ENCODE peak calls at places on chromosomes 11 and 22, in seven cellular contexts. One of them, this sample, is unnamed.

GRCh38 chr11:126990716-126991480 is 9.7 kb downstream of the KIRREL3 start:
- DNase-seq in AG08396: no peak
- DNase-seq in stimulated activated CD4-positive, alpha-beta T cell treated with anti-CD3 and anti-CD28 coated beads, Interleukin-4, amount 100 ng/mL, for 48 hours: no peak
- DNase-seq in mesenteric fat pad: no peak
- DNase-seq in islet precursor cell: no peak
- DNase-seq in NAMALWA: no peak
- DNase-seq in dorsolateral prefrontal cortex: no peak
- DNase-seq in this sample: no peak

GRCh38 chr11:15893080-15893492 is 463.3 kb downstream of the SOX6 start:
- DNase-seq in AG08396: no peak
- DNase-seq in stimulated activated CD4-positive, alpha-beta T cell treated with anti-CD3 and anti-CD28 coated beads, Interleukin-4, amount 100 ng/mL, for 48 hours: no peak
- DNase-seq in mesenteric fat pad: no peak
- DNase-seq in islet precursor cell: no peak
- DNase-seq in NAMALWA: no peak
- DNase-seq in dorsolateral prefrontal cortex: no peak
- DNase-seq in this sample: no peak

GRCh38 chr11:77783023-77783422 is 37.5 kb downstream of the RSF1 start:
- DNase-seq in AG08396: no peak
- DNase-seq in stimulated activated CD4-positive, alpha-beta T cell treated with anti-CD3 and anti-CD28 coated beads, Interleukin-4, amount 100 ng/mL, for 48 hours: no peak
- DNase-seq in mesenteric fat pad: no peak
- DNase-seq in islet precursor cell: no peak
- DNase-seq in NAMALWA: no peak
- DNase-seq in dorsolateral prefrontal cortex: no peak
- DNase-seq in this sample: no peak

GRCh38 chr11:24592342-24592741 is 95.5 kb downstream of the LUZP2 start:
- DNase-seq in AG08396: no peak
- DNase-seq in stimulated activated CD4-positive, alpha-beta T cell treated with anti-CD3 and anti-CD28 coated beads, Interleukin-4, amount 100 ng/mL, for 48 hours: no peak
- DNase-seq in mesenteric fat pad: no peak
- DNase-seq in islet precursor cell: no peak
- DNase-seq in NAMALWA: no peak
- DNase-seq in dorsolateral prefrontal cortex: no peak
- DNase-seq in this sample: no peak

GRCh38 chr11:123469089-123469488 is 39.0 kb downstream of the GRAMD1B start:
- DNase-seq in AG08396: no peak
- DNase-seq in stimulated activated CD4-positive, alpha-beta T cell treated with anti-CD3 and anti-CD28 coated beads, Interleukin-4, amount 100 ng/mL, for 48 hours: no peak
- DNase-seq in mesenteric fat pad: no peak
- DNase-seq in islet precursor cell: peak
- DNase-seq in NAMALWA: no peak
- DNase-seq in dorsolateral prefrontal cortex: no peak
- DNase-seq in this sample: no peak

GRCh38 chr11:18264035-18264434 is 2.0 kb upstream of the SAA1 start:
- DNase-seq in AG08396: no peak
- DNase-seq in stimulated activated CD4-positive, alpha-beta T cell treated with anti-CD3 and anti-CD28 coated beads, Interleukin-4, amount 100 ng/mL, for 48 hours: no peak
- DNase-seq in mesenteric fat pad: no peak
- DNase-seq in islet precursor cell: no peak
- DNase-seq in NAMALWA: no peak
- DNase-seq in dorsolateral prefrontal cortex: no peak
- DNase-seq in this sample: no peak

GRCh38 chr11:100576044-100577021 is 110.8 kb upstream of the ARHGAP42 start:
- DNase-seq in AG08396: peak
- DNase-seq in stimulated activated CD4-positive, alpha-beta T cell treated with anti-CD3 and anti-CD28 coated beads, Interleukin-4, amount 100 ng/mL, for 48 hours: no peak
- DNase-seq in mesenteric fat pad: no peak
- DNase-seq in islet precursor cell: no peak
- DNase-seq in NAMALWA: peak
- DNase-seq in dorsolateral prefrontal cortex: no peak
- DNase-seq in this sample: no peak

GRCh38 chr11:14309425-14310192 is 49.4 kb downstream of the RRAS2 start:
- DNase-seq in AG08396: no peak
- DNase-seq in stimulated activated CD4-positive, alpha-beta T cell treated with anti-CD3 and anti-CD28 coated beads, Interleukin-4, amount 100 ng/mL, for 48 hours: no peak
- DNase-seq in mesenteric fat pad: no peak
- DNase-seq in islet precursor cell: no peak
- DNase-seq in NAMALWA: no peak
- DNase-seq in dorsolateral prefrontal cortex: no peak
- DNase-seq in this sample: no peak

GRCh38 chr11:61083601-61084147 is 18.6 kb upstream of the CD5 start:
- DNase-seq in AG08396: no peak
- DNase-seq in stimulated activated CD4-positive, alpha-beta T cell treated with anti-CD3 and anti-CD28 coated beads, Interleukin-4, amount 100 ng/mL, for 48 hours: no peak
- DNase-seq in mesenteric fat pad: no peak
- DNase-seq in islet precursor cell: no peak
- DNase-seq in NAMALWA: no peak
- DNase-seq in dorsolateral prefrontal cortex: no peak
- DNase-seq in this sample: no peak

GRCh38 chr22:28810839-28811491 is 10.6 kb upstream of the XBP1 start:
- DNase-seq in AG08396: no peak
- DNase-seq in stimulated activated CD4-positive, alpha-beta T cell treated with anti-CD3 and anti-CD28 coated beads, Interleukin-4, amount 100 ng/mL, for 48 hours: no peak
- DNase-seq in mesenteric fat pad: no peak
- DNase-seq in islet precursor cell: no peak
- DNase-seq in NAMALWA: no peak
- DNase-seq in dorsolateral prefrontal cortex: no peak
- DNase-seq in this sample: no peak

GRCh38 chr11:113179181-113179701 is 135.1 kb upstream of the TTC12 start:
- DNase-seq in AG08396: no peak
- DNase-seq in stimulated activated CD4-positive, alpha-beta T cell treated with anti-CD3 and anti-CD28 coated beads, Interleukin-4, amount 100 ng/mL, for 48 hours: no peak
- DNase-seq in mesenteric fat pad: no peak
- DNase-seq in islet precursor cell: no peak
- DNase-seq in NAMALWA: no peak
- DNase-seq in dorsolateral prefrontal cortex: no peak
- DNase-seq in this sample: no peak

GRCh38 chr22:36658900-36659299 is 44.7 kb downstream of the CACNG2 start:
- DNase-seq in AG08396: no peak
- DNase-seq in stimulated activated CD4-positive, alpha-beta T cell treated with anti-CD3 and anti-CD28 coated beads, Interleukin-4, amount 100 ng/mL, for 48 hours: no peak
- DNase-seq in mesenteric fat pad: peak
- DNase-seq in islet precursor cell: no peak
- DNase-seq in NAMALWA: no peak
- DNase-seq in dorsolateral prefrontal cortex: no peak
- DNase-seq in this sample: no peak

GRCh38 chr22:35586771-35587170 is 30.4 kb downstream of the MB start:
- DNase-seq in AG08396: no peak
- DNase-seq in stimulated activated CD4-positive, alpha-beta T cell treated with anti-CD3 and anti-CD28 coated beads, Interleukin-4, amount 100 ng/mL, for 48 hours: no peak
- DNase-seq in mesenteric fat pad: no peak
- DNase-seq in islet precursor cell: peak
- DNase-seq in NAMALWA: no peak
- DNase-seq in dorsolateral prefrontal cortex: no peak
- DNase-seq in this sample: no peak

GRCh38 chr11:113085446-113085845 is 124.2 kb downstream of the NCAM1 start:
- DNase-seq in AG08396: no peak
- DNase-seq in stimulated activated CD4-positive, alpha-beta T cell treated with anti-CD3 and anti-CD28 coated beads, Interleukin-4, amount 100 ng/mL, for 48 hours: no peak
- DNase-seq in mesenteric fat pad: no peak
- DNase-seq in islet precursor cell: no peak
- DNase-seq in NAMALWA: no peak
- DNase-seq in dorsolateral prefrontal cortex: no peak
- DNase-seq in this sample: no peak

GRCh38 chr11:72838691-72839305 is 24.6 kb downstream of the ATG16L2 start:
- DNase-seq in AG08396: no peak
- DNase-seq in stimulated activated CD4-positive, alpha-beta T cell treated with anti-CD3 and anti-CD28 coated beads, Interleukin-4, amount 100 ng/mL, for 48 hours: no peak
- DNase-seq in mesenteric fat pad: peak
- DNase-seq in islet precursor cell: no peak
- DNase-seq in NAMALWA: no peak
- DNase-seq in dorsolateral prefrontal cortex: no peak
- DNase-seq in this sample: no peak

GRCh38 chr11:43578346-43579170 is 102.0 kb upstream of the HSD17B12 start:
- DNase-seq in AG08396: peak
- DNase-seq in stimulated activated CD4-positive, alpha-beta T cell treated with anti-CD3 and anti-CD28 coated beads, Interleukin-4, amount 100 ng/mL, for 48 hours: no peak
- DNase-seq in mesenteric fat pad: no peak
- DNase-seq in islet precursor cell: no peak
- DNase-seq in NAMALWA: no peak
- DNase-seq in dorsolateral prefrontal cortex: no peak
- DNase-seq in this sample: no peak

GRCh38 chr11:17778956-17779860 is 44.6 kb downstream of the KCNC1 start:
- DNase-seq in AG08396: no peak
- DNase-seq in stimulated activated CD4-positive, alpha-beta T cell treated with anti-CD3 and anti-CD28 coated beads, Interleukin-4, amount 100 ng/mL, for 48 hours: no peak
- DNase-seq in mesenteric fat pad: peak
- DNase-seq in islet precursor cell: no peak
- DNase-seq in NAMALWA: no peak
- DNase-seq in dorsolateral prefrontal cortex: no peak
- DNase-seq in this sample: no peak

GRCh38 chr11:122069946-122070345 is 46.1 kb downstream of the BLID start:
- DNase-seq in AG08396: peak
- DNase-seq in stimulated activated CD4-positive, alpha-beta T cell treated with anti-CD3 and anti-CD28 coated beads, Interleukin-4, amount 100 ng/mL, for 48 hours: no peak
- DNase-seq in mesenteric fat pad: no peak
- DNase-seq in islet precursor cell: peak
- DNase-seq in NAMALWA: peak
- DNase-seq in dorsolateral prefrontal cortex: peak
- DNase-seq in this sample: peak

GRCh38 chr22:26360169-26360885 is 68.7 kb upstream of the ASPHD2 start:
- DNase-seq in AG08396: peak
- DNase-seq in stimulated activated CD4-positive, alpha-beta T cell treated with anti-CD3 and anti-CD28 coated beads, Interleukin-4, amount 100 ng/mL, for 48 hours: peak
- DNase-seq in mesenteric fat pad: no peak
- DNase-seq in islet precursor cell: peak
- DNase-seq in NAMALWA: peak
- DNase-seq in dorsolateral prefrontal cortex: peak
- DNase-seq in this sample: peak

GRCh38 chr11:131524186-131524585 is 153.8 kb downstream of the NTM start:
- DNase-seq in AG08396: no peak
- DNase-seq in stimulated activated CD4-positive, alpha-beta T cell treated with anti-CD3 and anti-CD28 coated beads, Interleukin-4, amount 100 ng/mL, for 48 hours: no peak
- DNase-seq in mesenteric fat pad: no peak
- DNase-seq in islet precursor cell: no peak
- DNase-seq in NAMALWA: no peak
- DNase-seq in dorsolateral prefrontal cortex: no peak
- DNase-seq in this sample: no peak

GRCh38 chr11:11782532-11783110 is 59.2 kb upstream of the USP47 start:
- DNase-seq in AG08396: no peak
- DNase-seq in stimulated activated CD4-positive, alpha-beta T cell treated with anti-CD3 and anti-CD28 coated beads, Interleukin-4, amount 100 ng/mL, for 48 hours: no peak
- DNase-seq in mesenteric fat pad: no peak
- DNase-seq in islet precursor cell: no peak
- DNase-seq in NAMALWA: no peak
- DNase-seq in dorsolateral prefrontal cortex: no peak
- DNase-seq in this sample: no peak

GRCh38 chr11:76623171-76623883 is 47.2 kb downstream of the LRRC32 start:
- DNase-seq in AG08396: no peak
- DNase-seq in stimulated activated CD4-positive, alpha-beta T cell treated with anti-CD3 and anti-CD28 coated beads, Interleukin-4, amount 100 ng/mL, for 48 hours: no peak
- DNase-seq in mesenteric fat pad: peak
- DNase-seq in islet precursor cell: peak
- DNase-seq in NAMALWA: no peak
- DNase-seq in dorsolateral prefrontal cortex: no peak
- DNase-seq in this sample: no peak

GRCh38 chr22:46072981-46073682 is 77.2 kb upstream of the PPARA start:
- DNase-seq in AG08396: no peak
- DNase-seq in stimulated activated CD4-positive, alpha-beta T cell treated with anti-CD3 and anti-CD28 coated beads, Interleukin-4, amount 100 ng/mL, for 48 hours: no peak
- DNase-seq in mesenteric fat pad: peak
- DNase-seq in islet precursor cell: no peak
- DNase-seq in NAMALWA: no peak
- DNase-seq in dorsolateral prefrontal cortex: peak
- DNase-seq in this sample: no peak

GRCh38 chr11:116980136-116980793 is 118.0 kb downstream of the SIK3 start:
- DNase-seq in AG08396: no peak
- DNase-seq in stimulated activated CD4-positive, alpha-beta T cell treated with anti-CD3 and anti-CD28 coated beads, Interleukin-4, amount 100 ng/mL, for 48 hours: no peak
- DNase-seq in mesenteric fat pad: no peak
- DNase-seq in islet precursor cell: no peak
- DNase-seq in NAMALWA: peak
- DNase-seq in dorsolateral prefrontal cortex: no peak
- DNase-seq in this sample: no peak

GRCh38 chr22:36294293-36294620 is 41.3 kb downstream of the APOL1 start:
- DNase-seq in AG08396: no peak
- DNase-seq in stimulated activated CD4-positive, alpha-beta T cell treated with anti-CD3 and anti-CD28 coated beads, Interleukin-4, amount 100 ng/mL, for 48 hours: no peak
- DNase-seq in mesenteric fat pad: no peak
- DNase-seq in islet precursor cell: no peak
- DNase-seq in NAMALWA: no peak
- DNase-seq in dorsolateral prefrontal cortex: no peak
- DNase-seq in this sample: no peak

GRCh38 chr22:49655168-49655812 is 172.4 kb downstream of the BRD1 start:
- DNase-seq in AG08396: no peak
- DNase-seq in stimulated activated CD4-positive, alpha-beta T cell treated with anti-CD3 and anti-CD28 coated beads, Interleukin-4, amount 100 ng/mL, for 48 hours: no peak
- DNase-seq in mesenteric fat pad: no peak
- DNase-seq in islet precursor cell: no peak
- DNase-seq in NAMALWA: no peak
- DNase-seq in dorsolateral prefrontal cortex: no peak
- DNase-seq in this sample: no peak

GRCh38 chr11:94762208-94762607 is 5.9 kb upstream of the AMOTL1 start:
- DNase-seq in AG08396: no peak
- DNase-seq in stimulated activated CD4-positive, alpha-beta T cell treated with anti-CD3 and anti-CD28 coated beads, Interleukin-4, amount 100 ng/mL, for 48 hours: no peak
- DNase-seq in mesenteric fat pad: no peak
- DNase-seq in islet precursor cell: no peak
- DNase-seq in NAMALWA: peak
- DNase-seq in dorsolateral prefrontal cortex: no peak
- DNase-seq in this sample: no peak

GRCh38 chr11:3655548-3655947 is 10.6 kb downstream of the ART1 start:
- DNase-seq in AG08396: no peak
- DNase-seq in stimulated activated CD4-positive, alpha-beta T cell treated with anti-CD3 and anti-CD28 coated beads, Interleukin-4, amount 100 ng/mL, for 48 hours: no peak
- DNase-seq in mesenteric fat pad: no peak
- DNase-seq in islet precursor cell: no peak
- DNase-seq in NAMALWA: peak
- DNase-seq in dorsolateral prefrontal cortex: no peak
- DNase-seq in this sample: no peak

GRCh38 chr22:39360674-39361413 is 11.1 kb downstream of the SYNGR1 start:
- DNase-seq in AG08396: no peak
- DNase-seq in stimulated activated CD4-positive, alpha-beta T cell treated with anti-CD3 and anti-CD28 coated beads, Interleukin-4, amount 100 ng/mL, for 48 hours: no peak
- DNase-seq in mesenteric fat pad: no peak
- DNase-seq in islet precursor cell: peak
- DNase-seq in NAMALWA: no peak
- DNase-seq in dorsolateral prefrontal cortex: no peak
- DNase-seq in this sample: no peak